ENCODE peak calls at places on chromosomes 16 and 17, in five cellular contexts. One of them, this sample, is unnamed.

GRCh38 chr16:53636978-53637377 is 66.7 kb downstream of the RPGRIP1L start:
- DNase-seq in iris pigment epithelial cell: no peak
- DNase-seq in activated CD4-positive, CD25-positive, alpha-beta regulatory T cell: no peak
- DNase-seq in T follicular helper cell: no peak
- DNase-seq in DMS153: no peak
- DNase-seq in this sample: no peak

GRCh38 chr16:86041807-86042206 is 142.8 kb downstream of the IRF8 start:
- DNase-seq in iris pigment epithelial cell: no peak
- DNase-seq in activated CD4-positive, CD25-positive, alpha-beta regulatory T cell: no peak
- DNase-seq in T follicular helper cell: no peak
- DNase-seq in DMS153: no peak
- DNase-seq in this sample: no peak

GRCh38 chr17:38605852-38606645 is at the start of gene SRCIN1:
- DNase-seq in iris pigment epithelial cell: no peak
- DNase-seq in activated CD4-positive, CD25-positive, alpha-beta regulatory T cell: no peak
- DNase-seq in T follicular helper cell: no peak
- DNase-seq in DMS153: no peak
- DNase-seq in this sample: no peak

GRCh38 chr17:1222321-1222720 is 42.5 kb upstream of the ABR start:
- DNase-seq in iris pigment epithelial cell: peak
- DNase-seq in activated CD4-positive, CD25-positive, alpha-beta regulatory T cell: no peak
- DNase-seq in T follicular helper cell: no peak
- DNase-seq in DMS153: no peak
- DNase-seq in this sample: no peak

GRCh38 chr17:35022536-35023063 is 40.9 kb downstream of the RFFL start:
- DNase-seq in iris pigment epithelial cell: peak
- DNase-seq in activated CD4-positive, CD25-positive, alpha-beta regulatory T cell: peak
- DNase-seq in T follicular helper cell: peak
- DNase-seq in DMS153: peak
- DNase-seq in this sample: peak

GRCh38 chr17:79897243-79898063 is 58.2 kb upstream of the CBX4 start:
- DNase-seq in iris pigment epithelial cell: no peak
- DNase-seq in activated CD4-positive, CD25-positive, alpha-beta regulatory T cell: no peak
- DNase-seq in T follicular helper cell: no peak
- DNase-seq in DMS153: peak
- DNase-seq in this sample: no peak

GRCh38 chr17:57861000-57861736 is 11.3 kb upstream of the MRPS23 start:
- DNase-seq in iris pigment epithelial cell: peak
- DNase-seq in activated CD4-positive, CD25-positive, alpha-beta regulatory T cell: no peak
- DNase-seq in T follicular helper cell: no peak
- DNase-seq in DMS153: peak
- DNase-seq in this sample: no peak

GRCh38 chr17:68346448-68346847 is 55.2 kb downstream of the ARSG start:
- DNase-seq in iris pigment epithelial cell: no peak
- DNase-seq in activated CD4-positive, CD25-positive, alpha-beta regulatory T cell: peak
- DNase-seq in T follicular helper cell: peak
- DNase-seq in DMS153: no peak
- DNase-seq in this sample: peak

GRCh38 chr17:17078832-17079231 is 36.6 kb downstream of the MPRIP start:
- DNase-seq in iris pigment epithelial cell: no peak
- DNase-seq in activated CD4-positive, CD25-positive, alpha-beta regulatory T cell: no peak
- DNase-seq in T follicular helper cell: no peak
- DNase-seq in DMS153: no peak
- DNase-seq in this sample: no peak

GRCh38 chr17:7856081-7856791 is 1.1 kb downstream of the NAA38 start:
- DNase-seq in iris pigment epithelial cell: peak
- DNase-seq in activated CD4-positive, CD25-positive, alpha-beta regulatory T cell: no peak
- DNase-seq in T follicular helper cell: no peak
- DNase-seq in DMS153: no peak
- DNase-seq in this sample: no peak

GRCh38 chr17:76153640-76154039 is 12.6 kb upstream of the FOXJ1 start:
- DNase-seq in iris pigment epithelial cell: peak
- DNase-seq in activated CD4-positive, CD25-positive, alpha-beta regulatory T cell: no peak
- DNase-seq in T follicular helper cell: no peak
- DNase-seq in DMS153: no peak
- DNase-seq in this sample: no peak

GRCh38 chr17:76382305-76382802 is 2.1 kb upstream of the SPHK1 start:
- DNase-seq in iris pigment epithelial cell: peak
- DNase-seq in activated CD4-positive, CD25-positive, alpha-beta regulatory T cell: no peak
- DNase-seq in T follicular helper cell: no peak
- DNase-seq in DMS153: no peak
- DNase-seq in this sample: no peak

GRCh38 chr17:62965649-62966425 is at the start of gene TANC2:
- DNase-seq in iris pigment epithelial cell: peak
- DNase-seq in activated CD4-positive, CD25-positive, alpha-beta regulatory T cell: peak
- DNase-seq in T follicular helper cell: peak
- DNase-seq in DMS153: peak
- DNase-seq in this sample: peak

This sample was measured in effector CD8-positive, alpha-beta T cell.